ENCODE peak calls at places on chromosomes 2 and 18, in six cellular contexts. One of them, this sample, is unnamed.
A peak's percentile ranks its signal among the peaks of the same experiment; 100 is the strongest.

GRCh38 chr2:98800330-98801064 is 69.6 kb upstream of the MGAT4A start:
- DNase-seq in activated naive CD4-positive, alpha-beta T cell: no peak
- DNase-seq in SW 1271: no peak
- DNase-seq in mesendoderm: no peak
- DNase-seq in stimulated activated CD8-positive, alpha-beta memory T cell treated with anti-CD3 and anti-CD28 coated beads, Interleukin-15, amount 100 ng/mL, for 48 hours: no peak
- DNase-seq in psoas muscle: no peak
- DNase-seq in this sample: no peak

GRCh38 chr2:109545828-109546713 is 67.7 kb downstream of the SEPTIN10 start:
- DNase-seq in activated naive CD4-positive, alpha-beta T cell: peak; percentile 19
- DNase-seq in SW 1271: no peak
- DNase-seq in mesendoderm: peak; percentile 71
- DNase-seq in stimulated activated CD8-positive, alpha-beta memory T cell treated with anti-CD3 and anti-CD28 coated beads, Interleukin-15, amount 100 ng/mL, for 48 hours: peak; percentile 25
- DNase-seq in psoas muscle: peak; percentile 53
- DNase-seq in this sample: peak; percentile 73

GRCh38 chr2:35099345-35099744 is 1256.2 kb upstream of the CRIM1 start:
- DNase-seq in activated naive CD4-positive, alpha-beta T cell: no peak
- DNase-seq in SW 1271: no peak
- DNase-seq in mesendoderm: peak; percentile 37
- DNase-seq in stimulated activated CD8-positive, alpha-beta memory T cell treated with anti-CD3 and anti-CD28 coated beads, Interleukin-15, amount 100 ng/mL, for 48 hours: no peak
- DNase-seq in psoas muscle: no peak
- DNase-seq in this sample: peak; percentile 7

GRCh38 chr2:144444418-144444817 is 75.5 kb downstream of the ZEB2 start:
- DNase-seq in activated naive CD4-positive, alpha-beta T cell: no peak
- DNase-seq in SW 1271: no peak
- DNase-seq in mesendoderm: peak; percentile 66
- DNase-seq in stimulated activated CD8-positive, alpha-beta memory T cell treated with anti-CD3 and anti-CD28 coated beads, Interleukin-15, amount 100 ng/mL, for 48 hours: no peak
- DNase-seq in psoas muscle: no peak
- DNase-seq in this sample: no peak

GRCh38 chr2:8676191-8676914 is 5.5 kb upstream of the ID2 start:
- DNase-seq in activated naive CD4-positive, alpha-beta T cell: no peak
- DNase-seq in SW 1271: no peak
- DNase-seq in mesendoderm: peak; percentile 85
- DNase-seq in stimulated activated CD8-positive, alpha-beta memory T cell treated with anti-CD3 and anti-CD28 coated beads, Interleukin-15, amount 100 ng/mL, for 48 hours: no peak
- DNase-seq in psoas muscle: peak; percentile 88
- DNase-seq in this sample: peak; percentile 84

GRCh38 chr2:70964133-70964532 is 14.3 kb upstream of the ANKRD53 start:
- DNase-seq in activated naive CD4-positive, alpha-beta T cell: no peak
- DNase-seq in SW 1271: no peak
- DNase-seq in mesendoderm: no peak
- DNase-seq in stimulated activated CD8-positive, alpha-beta memory T cell treated with anti-CD3 and anti-CD28 coated beads, Interleukin-15, amount 100 ng/mL, for 48 hours: no peak
- DNase-seq in psoas muscle: no peak
- DNase-seq in this sample: no peak

GRCh38 chr2:208370881-208371633 is 35.5 kb upstream of the PTH2R start:
- DNase-seq in activated naive CD4-positive, alpha-beta T cell: no peak
- DNase-seq in SW 1271: no peak
- DNase-seq in mesendoderm: peak; percentile 33
- DNase-seq in stimulated activated CD8-positive, alpha-beta memory T cell treated with anti-CD3 and anti-CD28 coated beads, Interleukin-15, amount 100 ng/mL, for 48 hours: no peak
- DNase-seq in psoas muscle: no peak
- DNase-seq in this sample: no peak

GRCh38 chr2:222882484-222882928 is 21.7 kb downstream of the ACSL3 start:
- DNase-seq in activated naive CD4-positive, alpha-beta T cell: no peak
- DNase-seq in SW 1271: no peak
- DNase-seq in mesendoderm: peak; percentile 45
- DNase-seq in stimulated activated CD8-positive, alpha-beta memory T cell treated with anti-CD3 and anti-CD28 coated beads, Interleukin-15, amount 100 ng/mL, for 48 hours: no peak
- DNase-seq in psoas muscle: no peak
- DNase-seq in this sample: no peak

GRCh38 chr2:165857881-165858280 is 63.8 kb upstream of the GALNT3 start:
- DNase-seq in activated naive CD4-positive, alpha-beta T cell: no peak
- DNase-seq in SW 1271: no peak
- DNase-seq in mesendoderm: no peak
- DNase-seq in stimulated activated CD8-positive, alpha-beta memory T cell treated with anti-CD3 and anti-CD28 coated beads, Interleukin-15, amount 100 ng/mL, for 48 hours: no peak
- DNase-seq in psoas muscle: no peak
- DNase-seq in this sample: no peak

GRCh38 chr2:26582890-26583289 is 58.3 kb downstream of the CIB4 start:
- DNase-seq in activated naive CD4-positive, alpha-beta T cell: no peak
- DNase-seq in SW 1271: no peak
- DNase-seq in mesendoderm: no peak
- DNase-seq in stimulated activated CD8-positive, alpha-beta memory T cell treated with anti-CD3 and anti-CD28 coated beads, Interleukin-15, amount 100 ng/mL, for 48 hours: no peak
- DNase-seq in psoas muscle: no peak
- DNase-seq in this sample: no peak

GRCh38 chr2:189486237-189486770 is 45.0 kb downstream of the WDR75 start:
- DNase-seq in activated naive CD4-positive, alpha-beta T cell: no peak
- DNase-seq in SW 1271: no peak
- DNase-seq in mesendoderm: no peak
- DNase-seq in stimulated activated CD8-positive, alpha-beta memory T cell treated with anti-CD3 and anti-CD28 coated beads, Interleukin-15, amount 100 ng/mL, for 48 hours: no peak
- DNase-seq in psoas muscle: no peak
- DNase-seq in this sample: no peak

GRCh38 chr2:196059491-196059960 is 9.1 kb downstream of the DNAH7 start:
- DNase-seq in activated naive CD4-positive, alpha-beta T cell: no peak
- DNase-seq in SW 1271: no peak
- DNase-seq in mesendoderm: peak; percentile 81
- DNase-seq in stimulated activated CD8-positive, alpha-beta memory T cell treated with anti-CD3 and anti-CD28 coated beads, Interleukin-15, amount 100 ng/mL, for 48 hours: no peak
- DNase-seq in psoas muscle: no peak
- DNase-seq in this sample: no peak

GRCh38 chr18:42114310-42114943 is 159.4 kb downstream of the PIK3C3 start:
- DNase-seq in activated naive CD4-positive, alpha-beta T cell: peak; percentile 0
- DNase-seq in SW 1271: peak; percentile 49
- DNase-seq in mesendoderm: peak; percentile 85
- DNase-seq in stimulated activated CD8-positive, alpha-beta memory T cell treated with anti-CD3 and anti-CD28 coated beads, Interleukin-15, amount 100 ng/mL, for 48 hours: peak; percentile 8
- DNase-seq in psoas muscle: no peak
- DNase-seq in this sample: peak; percentile 89

GRCh38 chr18:22790545-22791415 is 142.3 kb upstream of the RBBP8 start:
- DNase-seq in activated naive CD4-positive, alpha-beta T cell: no peak
- DNase-seq in SW 1271: no peak
- DNase-seq in mesendoderm: no peak
- DNase-seq in stimulated activated CD8-positive, alpha-beta memory T cell treated with anti-CD3 and anti-CD28 coated beads, Interleukin-15, amount 100 ng/mL, for 48 hours: no peak
- DNase-seq in psoas muscle: no peak
- DNase-seq in this sample: no peak

GRCh38 chr18:3213231-3214059 is 6.3 kb downstream of the MYOM1 start:
- DNase-seq in activated naive CD4-positive, alpha-beta T cell: no peak
- DNase-seq in SW 1271: no peak
- DNase-seq in mesendoderm: peak; percentile 44
- DNase-seq in stimulated activated CD8-positive, alpha-beta memory T cell treated with anti-CD3 and anti-CD28 coated beads, Interleukin-15, amount 100 ng/mL, for 48 hours: no peak
- DNase-seq in psoas muscle: no peak
- DNase-seq in this sample: no peak

GRCh38 chr2:46878886-46879285 is 36.7 kb downstream of the MCFD2 start:
- DNase-seq in activated naive CD4-positive, alpha-beta T cell: no peak
- DNase-seq in SW 1271: no peak
- DNase-seq in mesendoderm: peak; percentile 55
- DNase-seq in stimulated activated CD8-positive, alpha-beta memory T cell treated with anti-CD3 and anti-CD28 coated beads, Interleukin-15, amount 100 ng/mL, for 48 hours: no peak
- DNase-seq in psoas muscle: peak; percentile 43
- DNase-seq in this sample: peak; percentile 88

GRCh38 chr2:188293601-188294482 is 2.2 kb downstream of the GULP1 start:
- DNase-seq in activated naive CD4-positive, alpha-beta T cell: no peak
- DNase-seq in SW 1271: peak; percentile 70
- DNase-seq in mesendoderm: peak; percentile 78
- DNase-seq in stimulated activated CD8-positive, alpha-beta memory T cell treated with anti-CD3 and anti-CD28 coated beads, Interleukin-15, amount 100 ng/mL, for 48 hours: no peak
- DNase-seq in psoas muscle: peak; percentile 55
- DNase-seq in this sample: peak; percentile 42

GRCh38 chr2:65300134-65300771 is 72.6 kb downstream of the ACTR2 start:
- DNase-seq in activated naive CD4-positive, alpha-beta T cell: no peak
- DNase-seq in SW 1271: no peak
- DNase-seq in mesendoderm: no peak
- DNase-seq in stimulated activated CD8-positive, alpha-beta memory T cell treated with anti-CD3 and anti-CD28 coated beads, Interleukin-15, amount 100 ng/mL, for 48 hours: no peak
- DNase-seq in psoas muscle: peak; percentile 92
- DNase-seq in this sample: peak; percentile 54

GRCh38 chr2:137846993-137847392 is 117.3 kb upstream of the HNMT start:
- DNase-seq in activated naive CD4-positive, alpha-beta T cell: no peak
- DNase-seq in SW 1271: no peak
- DNase-seq in mesendoderm: no peak
- DNase-seq in stimulated activated CD8-positive, alpha-beta memory T cell treated with anti-CD3 and anti-CD28 coated beads, Interleukin-15, amount 100 ng/mL, for 48 hours: no peak
- DNase-seq in psoas muscle: no peak
- DNase-seq in this sample: no peak

GRCh38 chr18:57150828-57151227 is 3.9 kb downstream of the BOD1L2 start:
- DNase-seq in activated naive CD4-positive, alpha-beta T cell: no peak
- DNase-seq in SW 1271: no peak
- DNase-seq in mesendoderm: peak; percentile 54
- DNase-seq in stimulated activated CD8-positive, alpha-beta memory T cell treated with anti-CD3 and anti-CD28 coated beads, Interleukin-15, amount 100 ng/mL, for 48 hours: no peak
- DNase-seq in psoas muscle: no peak
- DNase-seq in this sample: no peak

GRCh38 chr2:170771049-170771937 is 1.1 kb downstream of the ERICH2 start:
- DNase-seq in activated naive CD4-positive, alpha-beta T cell: no peak
- DNase-seq in SW 1271: no peak
- DNase-seq in mesendoderm: peak; percentile 73
- DNase-seq in stimulated activated CD8-positive, alpha-beta memory T cell treated with anti-CD3 and anti-CD28 coated beads, Interleukin-15, amount 100 ng/mL, for 48 hours: peak; percentile 14
- DNase-seq in psoas muscle: no peak
- DNase-seq in this sample: no peak

GRCh38 chr18:36477776-36478175 is 180.3 kb downstream of the FHOD3 start:
- DNase-seq in activated naive CD4-positive, alpha-beta T cell: no peak
- DNase-seq in SW 1271: no peak
- DNase-seq in mesendoderm: no peak
- DNase-seq in stimulated activated CD8-positive, alpha-beta memory T cell treated with anti-CD3 and anti-CD28 coated beads, Interleukin-15, amount 100 ng/mL, for 48 hours: no peak
- DNase-seq in psoas muscle: no peak
- DNase-seq in this sample: no peak

GRCh38 chr18:75249672-75250470 is 39.3 kb downstream of the TSHZ1 start:
- DNase-seq in activated naive CD4-positive, alpha-beta T cell: no peak
- DNase-seq in SW 1271: no peak
- DNase-seq in mesendoderm: no peak
- DNase-seq in stimulated activated CD8-positive, alpha-beta memory T cell treated with anti-CD3 and anti-CD28 coated beads, Interleukin-15, amount 100 ng/mL, for 48 hours: no peak
- DNase-seq in psoas muscle: no peak
- DNase-seq in this sample: no peak

GRCh38 chr2:79235135-79235534 is 75.6 kb upstream of the REG3A start:
- DNase-seq in activated naive CD4-positive, alpha-beta T cell: no peak
- DNase-seq in SW 1271: no peak
- DNase-seq in mesendoderm: peak; percentile 45
- DNase-seq in stimulated activated CD8-positive, alpha-beta memory T cell treated with anti-CD3 and anti-CD28 coated beads, Interleukin-15, amount 100 ng/mL, for 48 hours: no peak
- DNase-seq in psoas muscle: no peak
- DNase-seq in this sample: no peak

GRCh38 chr2:10256525-10257031 is 46.1 kb upstream of the HPCAL1 start:
- DNase-seq in activated naive CD4-positive, alpha-beta T cell: no peak
- DNase-seq in SW 1271: no peak
- DNase-seq in mesendoderm: no peak
- DNase-seq in stimulated activated CD8-positive, alpha-beta memory T cell treated with anti-CD3 and anti-CD28 coated beads, Interleukin-15, amount 100 ng/mL, for 48 hours: no peak
- DNase-seq in psoas muscle: no peak
- DNase-seq in this sample: no peak

GRCh38 chr2:216086207-216086893 is 4.6 kb downstream of the TMEM169 start:
- DNase-seq in activated naive CD4-positive, alpha-beta T cell: no peak
- DNase-seq in SW 1271: no peak
- DNase-seq in mesendoderm: no peak
- DNase-seq in stimulated activated CD8-positive, alpha-beta memory T cell treated with anti-CD3 and anti-CD28 coated beads, Interleukin-15, amount 100 ng/mL, for 48 hours: no peak
- DNase-seq in psoas muscle: no peak
- DNase-seq in this sample: no peak

GRCh38 chr2:101124684-101125366 is 26.4 kb downstream of the TBC1D8 start:
- DNase-seq in activated naive CD4-positive, alpha-beta T cell: no peak
- DNase-seq in SW 1271: peak; percentile 99
- DNase-seq in mesendoderm: no peak
- DNase-seq in stimulated activated CD8-positive, alpha-beta memory T cell treated with anti-CD3 and anti-CD28 coated beads, Interleukin-15, amount 100 ng/mL, for 48 hours: no peak
- DNase-seq in psoas muscle: peak; percentile 82
- DNase-seq in this sample: no peak

GRCh38 chr2:145379934-145380333 is 860.0 kb upstream of the ZEB2 start:
- DNase-seq in activated naive CD4-positive, alpha-beta T cell: no peak
- DNase-seq in SW 1271: no peak
- DNase-seq in mesendoderm: no peak
- DNase-seq in stimulated activated CD8-positive, alpha-beta memory T cell treated with anti-CD3 and anti-CD28 coated beads, Interleukin-15, amount 100 ng/mL, for 48 hours: no peak
- DNase-seq in psoas muscle: no peak
- DNase-seq in this sample: no peak

GRCh38 chr2:197599285-197599965 is 76.0 kb downstream of the RFTN2 start:
- DNase-seq in activated naive CD4-positive, alpha-beta T cell: no peak
- DNase-seq in SW 1271: peak; percentile 29
- DNase-seq in mesendoderm: peak; percentile 84
- DNase-seq in stimulated activated CD8-positive, alpha-beta memory T cell treated with anti-CD3 and anti-CD28 coated beads, Interleukin-15, amount 100 ng/mL, for 48 hours: no peak
- DNase-seq in psoas muscle: no peak
- DNase-seq in this sample: no peak

GRCh38 chr2:43531251-43531650 is 64.6 kb downstream of the THADA start:
- DNase-seq in activated naive CD4-positive, alpha-beta T cell: no peak
- DNase-seq in SW 1271: no peak
- DNase-seq in mesendoderm: no peak
- DNase-seq in stimulated activated CD8-positive, alpha-beta memory T cell treated with anti-CD3 and anti-CD28 coated beads, Interleukin-15, amount 100 ng/mL, for 48 hours: no peak
- DNase-seq in psoas muscle: no peak
- DNase-seq in this sample: no peak

GRCh38 chr2:42902939-42903709 is 110.7 kb upstream of the HAAO start:
- DNase-seq in activated naive CD4-positive, alpha-beta T cell: no peak
- DNase-seq in SW 1271: no peak
- DNase-seq in mesendoderm: no peak
- DNase-seq in stimulated activated CD8-positive, alpha-beta memory T cell treated with anti-CD3 and anti-CD28 coated beads, Interleukin-15, amount 100 ng/mL, for 48 hours: no peak
- DNase-seq in psoas muscle: no peak
- DNase-seq in this sample: no peak

GRCh38 chr2:28393115-28393836 is 618 bp downstream of the FOSL2 start:
- DNase-seq in activated naive CD4-positive, alpha-beta T cell: no peak
- DNase-seq in SW 1271: peak; percentile 69
- DNase-seq in mesendoderm: peak; percentile 48
- DNase-seq in stimulated activated CD8-positive, alpha-beta memory T cell treated with anti-CD3 and anti-CD28 coated beads, Interleukin-15, amount 100 ng/mL, for 48 hours: peak; percentile 38
- DNase-seq in psoas muscle: peak; percentile 72
- DNase-seq in this sample: no peak

GRCh38 chr18:9494778-9495302 is 19.5 kb downstream of the RALBP1 start:
- DNase-seq in activated naive CD4-positive, alpha-beta T cell: no peak
- DNase-seq in SW 1271: peak; percentile 45
- DNase-seq in mesendoderm: peak; percentile 91
- DNase-seq in stimulated activated CD8-positive, alpha-beta memory T cell treated with anti-CD3 and anti-CD28 coated beads, Interleukin-15, amount 100 ng/mL, for 48 hours: no peak
- DNase-seq in psoas muscle: no peak
- DNase-seq in this sample: no peak

GRCh38 chr2:175823291-175824073 is 178.6 kb downstream of the LNPK start:
- DNase-seq in activated naive CD4-positive, alpha-beta T cell: no peak
- DNase-seq in SW 1271: no peak
- DNase-seq in mesendoderm: no peak
- DNase-seq in stimulated activated CD8-positive, alpha-beta memory T cell treated with anti-CD3 and anti-CD28 coated beads, Interleukin-15, amount 100 ng/mL, for 48 hours: no peak
- DNase-seq in psoas muscle: no peak
- DNase-seq in this sample: no peak

GRCh38 chr2:156320491-156320896 is 12.0 kb downstream of the NR4A2 start:
- DNase-seq in activated naive CD4-positive, alpha-beta T cell: no peak
- DNase-seq in SW 1271: no peak
- DNase-seq in mesendoderm: peak; percentile 85
- DNase-seq in stimulated activated CD8-positive, alpha-beta memory T cell treated with anti-CD3 and anti-CD28 coated beads, Interleukin-15, amount 100 ng/mL, for 48 hours: no peak
- DNase-seq in psoas muscle: peak; percentile 30
- DNase-seq in this sample: no peak

GRCh38 chr2:52115750-52116149 is 1083.8 kb upstream of the NRXN1 start:
- DNase-seq in activated naive CD4-positive, alpha-beta T cell: no peak
- DNase-seq in SW 1271: no peak
- DNase-seq in mesendoderm: no peak
- DNase-seq in stimulated activated CD8-positive, alpha-beta memory T cell treated with anti-CD3 and anti-CD28 coated beads, Interleukin-15, amount 100 ng/mL, for 48 hours: no peak
- DNase-seq in psoas muscle: no peak
- DNase-seq in this sample: no peak

GRCh38 chr2:233912799-233913423 is 4.3 kb upstream of the TRPM8 start:
- DNase-seq in activated naive CD4-positive, alpha-beta T cell: no peak
- DNase-seq in SW 1271: no peak
- DNase-seq in mesendoderm: peak; percentile 75
- DNase-seq in stimulated activated CD8-positive, alpha-beta memory T cell treated with anti-CD3 and anti-CD28 coated beads, Interleukin-15, amount 100 ng/mL, for 48 hours: no peak
- DNase-seq in psoas muscle: no peak
- DNase-seq in this sample: no peak

GRCh38 chr2:59463401-59463800 is 1090.1 kb downstream of the BCL11A start:
- DNase-seq in activated naive CD4-positive, alpha-beta T cell: no peak
- DNase-seq in SW 1271: no peak
- DNase-seq in mesendoderm: peak; percentile 82
- DNase-seq in stimulated activated CD8-positive, alpha-beta memory T cell treated with anti-CD3 and anti-CD28 coated beads, Interleukin-15, amount 100 ng/mL, for 48 hours: no peak
- DNase-seq in psoas muscle: no peak
- DNase-seq in this sample: no peak

GRCh38 chr18:48889115-48889941 is 61.4 kb downstream of the SMAD7 start:
- DNase-seq in activated naive CD4-positive, alpha-beta T cell: no peak
- DNase-seq in SW 1271: no peak
- DNase-seq in mesendoderm: peak; percentile 72
- DNase-seq in stimulated activated CD8-positive, alpha-beta memory T cell treated with anti-CD3 and anti-CD28 coated beads, Interleukin-15, amount 100 ng/mL, for 48 hours: no peak
- DNase-seq in psoas muscle: peak; percentile 41
- DNase-seq in this sample: no peak

GRCh38 chr2:196160101-196160500 is 11.3 kb downstream of the STK17B start:
- DNase-seq in activated naive CD4-positive, alpha-beta T cell: no peak
- DNase-seq in SW 1271: peak; percentile 73
- DNase-seq in mesendoderm: peak; percentile 85
- DNase-seq in stimulated activated CD8-positive, alpha-beta memory T cell treated with anti-CD3 and anti-CD28 coated beads, Interleukin-15, amount 100 ng/mL, for 48 hours: no peak
- DNase-seq in psoas muscle: no peak
- DNase-seq in this sample: peak; percentile 78